ENCODE peak calls at places on chromosomes 3 and 15, in four cellular contexts. One of them, this sample, is unnamed.
A peak's percentile ranks its signal among the peaks of the same experiment; 100 is the strongest.

GRCh38 chr3:172159962-172160538 is 120.7 kb downstream of the FNDC3B start:
- DNase-seq in tibial artery: peak; percentile 76
- DNase-seq in H1: no peak
- DNase-seq in heart right ventricle: no peak
- DNase-seq in this sample: no peak

GRCh38 chr15:28901987-28902745 is 16.4 kb downstream of the APBA2 start:
- DNase-seq in tibial artery: no peak
- DNase-seq in H1: no peak
- DNase-seq in heart right ventricle: no peak
- DNase-seq in this sample: no peak

GRCh38 chr15:67080900-67081431 is 15.6 kb downstream of the SMAD3 start:
- DNase-seq in heart right ventricle: no peak
- DNase-seq in H1: no peak
- DNase-seq in tibial artery: peak; percentile 62
- DNase-seq in this sample: peak; percentile 77

GRCh38 chr3:143972155-143972494 is 502 bp downstream of the DIPK2A start:
- DNase-seq in heart right ventricle: no peak
- DNase-seq in tibial artery: peak; percentile 62
- DNase-seq in H1: no peak
- DNase-seq in this sample: no peak

GRCh38 chr3:139450155-139450554 is 26.2 kb downstream of the RBP2 start:
- DNase-seq in tibial artery: no peak
- DNase-seq in heart right ventricle: no peak
- DNase-seq in H1: no peak
- DNase-seq in this sample: no peak

GRCh38 chr3:79250746-79251145 is 517.1 kb downstream of the ROBO1 start:
- DNase-seq in H1: no peak
- DNase-seq in heart right ventricle: no peak
- DNase-seq in tibial artery: no peak
- DNase-seq in this sample: no peak

GRCh38 chr3:122754867-122755835 is 38.5 kb downstream of the HSPBAP1 start:
- DNase-seq in H1: no peak
- DNase-seq in heart right ventricle: no peak
- DNase-seq in tibial artery: no peak
- DNase-seq in this sample: peak; percentile 50

GRCh38 chr3:57948080-57948671 is 60.0 kb upstream of the FLNB start:
- DNase-seq in heart right ventricle: no peak
- DNase-seq in tibial artery: no peak
- DNase-seq in H1: no peak
- DNase-seq in this sample: no peak

GRCh38 chr3:167110906-167111305 is 269.2 kb downstream of the ZBBX start:
- DNase-seq in heart right ventricle: no peak
- DNase-seq in tibial artery: no peak
- DNase-seq in H1: no peak
- DNase-seq in this sample: no peak

GRCh38 chr3:122929188-122929465 is 98.4 kb downstream of the SEMA5B start:
- DNase-seq in H1: no peak
- DNase-seq in heart right ventricle: no peak
- DNase-seq in tibial artery: no peak
- DNase-seq in this sample: no peak

GRCh38 chr3:44682182-44682896 is 30.1 kb upstream of the ZNF502 start:
- DNase-seq in H1: no peak
- DNase-seq in tibial artery: no peak
- DNase-seq in heart right ventricle: no peak
- DNase-seq in this sample: peak; percentile 33

GRCh38 chr3:185926445-185926844 is 11.4 kb downstream of the TRA2B start:
- DNase-seq in heart right ventricle: no peak
- DNase-seq in tibial artery: no peak
- DNase-seq in H1: no peak
- DNase-seq in this sample: no peak

GRCh38 chr15:38864827-38865604 is 300.4 kb upstream of the RASGRP1 start:
- DNase-seq in heart right ventricle: no peak
- DNase-seq in tibial artery: peak; percentile 80
- DNase-seq in H1: no peak
- DNase-seq in this sample: peak; percentile 84

GRCh38 chr3:18586076-18586475 is 160.9 kb upstream of the SATB1 start:
- DNase-seq in H1: no peak
- DNase-seq in tibial artery: no peak
- DNase-seq in heart right ventricle: no peak
- DNase-seq in this sample: no peak

GRCh38 chr3:120284702-120285507 is at the start of gene GPR156:
- DNase-seq in tibial artery: no peak
- DNase-seq in heart right ventricle: no peak
- DNase-seq in H1: peak; percentile 67
- DNase-seq in this sample: no peak

GRCh38 chr15:40367038-40367672 is 9.1 kb downstream of the DISP2 start:
- DNase-seq in tibial artery: no peak
- DNase-seq in heart right ventricle: peak; percentile 86
- DNase-seq in H1: no peak
- DNase-seq in this sample: no peak

GRCh38 chr15:98799461-98799971 is 151.2 kb downstream of the IGF1R start:
- DNase-seq in H1: no peak
- DNase-seq in tibial artery: no peak
- DNase-seq in heart right ventricle: no peak
- DNase-seq in this sample: peak; percentile 95

GRCh38 chr3:43273429-43273828 is 12.9 kb upstream of the SNRK start:
- DNase-seq in heart right ventricle: no peak
- DNase-seq in tibial artery: no peak
- DNase-seq in H1: no peak
- DNase-seq in this sample: no peak

GRCh38 chr3:167288737-167289136 is 91.4 kb downstream of the ZBBX start:
- DNase-seq in heart right ventricle: no peak
- DNase-seq in tibial artery: no peak
- DNase-seq in H1: no peak
- DNase-seq in this sample: no peak

GRCh38 chr3:109275702-109276293 is 40.5 kb downstream of the DPPA2 start:
- DNase-seq in H1: peak; percentile 63
- DNase-seq in heart right ventricle: peak; percentile 19
- DNase-seq in tibial artery: no peak
- DNase-seq in this sample: peak; percentile 39

GRCh38 chr3:37823189-37823588 is 38.5 kb upstream of the CTDSPL start:
- DNase-seq in heart right ventricle: no peak
- DNase-seq in H1: no peak
- DNase-seq in tibial artery: no peak
- DNase-seq in this sample: no peak
- TF ChIP-seq CTCF in heart right ventricle: no peak
- TF ChIP-seq CTCF in H1: no peak
- TF ChIP-seq CTCF in tibial artery: no peak
- TF ChIP-seq CTCF in this sample: no peak

GRCh38 chr15:63043391-63044076 is 987 bp downstream of the TPM1 start:
- DNase-seq in heart right ventricle: peak; percentile 42
- DNase-seq in H1: no peak
- DNase-seq in tibial artery: no peak
- DNase-seq in this sample: peak; percentile 30
- H3K4me3 ChIP-seq in heart right ventricle: peak overlapping the region; percentile 86
- H3K4me3 ChIP-seq in H1: peak overlapping the region; percentile 92
- H3K4me3 ChIP-seq in tibial artery: peak overlapping the region; percentile 95
- H3K4me3 ChIP-seq in this sample: peak overlapping the region; percentile 82

DNA sequence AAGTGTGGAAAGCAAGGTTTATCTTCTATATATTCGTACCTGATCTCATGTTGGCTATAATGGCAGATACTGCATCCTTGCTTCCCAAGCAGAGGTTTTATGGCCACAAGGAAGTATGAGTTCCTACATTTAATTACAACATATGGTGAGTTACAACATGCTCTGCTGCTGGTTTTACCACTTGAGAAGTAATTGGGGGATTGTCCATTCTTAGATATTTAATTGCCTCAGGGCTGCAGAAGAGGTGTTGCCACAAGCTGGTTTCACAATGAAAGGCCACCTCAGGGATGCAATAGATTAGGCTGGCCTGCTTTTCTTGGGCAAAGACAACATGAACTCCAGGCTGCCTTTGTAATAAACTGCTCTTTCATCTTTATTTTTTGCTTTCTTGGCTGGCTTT is 48.6 kb downstream of the RAP2B start:
- DNase-seq in H1: no peak
- DNase-seq in heart right ventricle: no peak
- DNase-seq in tibial artery: no peak
- DNase-seq in this sample: peak; percentile 69
- TF ChIP-seq CTCF in H1: no peak
- TF ChIP-seq CTCF in heart right ventricle: no peak
- TF ChIP-seq CTCF in tibial artery: no peak
- TF ChIP-seq CTCF in this sample: no peak

GRCh38 chr3:72446406-72447058 is 401.7 kb downstream of the SHQ1 start:
- DNase-seq in heart right ventricle: no peak
- DNase-seq in tibial artery: no peak
- DNase-seq in H1: peak; percentile 55
- DNase-seq in this sample: no peak

GRCh38 chr3:72447059-72447946 is 400.9 kb downstream of the SHQ1 start:
- DNase-seq in tibial artery: peak; percentile 86
- DNase-seq in H1: peak; percentile 95
- DNase-seq in heart right ventricle: peak; percentile 96
- DNase-seq in this sample: peak; percentile 88

GRCh38 chr3:72445827-72446405 is 402.3 kb downstream of the SHQ1 start:
- DNase-seq in heart right ventricle: no peak
- DNase-seq in H1: no peak
- DNase-seq in tibial artery: no peak
- DNase-seq in this sample: peak; percentile 25

GRCh38 chr3:72442755-72443154 is 405.5 kb downstream of the SHQ1 start:
- DNase-seq in heart right ventricle: no peak
- DNase-seq in tibial artery: no peak
- DNase-seq in H1: no peak
- DNase-seq in this sample: no peak

GRCh38 chr3:72444642-72445223 is 403.5 kb downstream of the SHQ1 start:
- DNase-seq in H1: no peak
- DNase-seq in tibial artery: no peak
- DNase-seq in heart right ventricle: no peak
- DNase-seq in this sample: peak; percentile 74
- H3K4me3 ChIP-seq in H1: no peak overlapping the region
- H3K4me3 ChIP-seq in tibial artery: peak overlapping the region; percentile 89
- H3K4me3 ChIP-seq in heart right ventricle: no peak overlapping the region
- H3K4me3 ChIP-seq in this sample: peak overlapping the region; percentile 97

GRCh38 chr3:50445919-50446318 is 57.5 kb downstream of the CACNA2D2 start:
- DNase-seq in heart right ventricle: no peak
- DNase-seq in H1: no peak
- DNase-seq in tibial artery: no peak
- DNase-seq in this sample: no peak
- TF ChIP-seq CTCF in heart right ventricle: no peak
- TF ChIP-seq CTCF in H1: no peak
- TF ChIP-seq CTCF in tibial artery: no peak
- TF ChIP-seq CTCF in this sample: no peak

GRCh38 chr15:65952425-65953053 is 83.2 kb downstream of the RAB11A start:
- DNase-seq in H1: peak; percentile 74
- DNase-seq in heart right ventricle: no peak
- DNase-seq in tibial artery: no peak
- DNase-seq in this sample: peak; percentile 63

GRCh38 chr15:65948352-65948751 is 79.1 kb downstream of the RAB11A start:
- DNase-seq in heart right ventricle: no peak
- DNase-seq in H1: no peak
- DNase-seq in tibial artery: no peak
- DNase-seq in this sample: no peak

GRCh38 chr15:65951007-65951406 is 81.7 kb downstream of the RAB11A start:
- DNase-seq in heart right ventricle: no peak
- DNase-seq in H1: no peak
- DNase-seq in tibial artery: no peak
- DNase-seq in this sample: no peak

GRCh38 chr15:65945616-65946015 is 76.3 kb downstream of the RAB11A start:
- DNase-seq in H1: no peak
- DNase-seq in tibial artery: no peak
- DNase-seq in heart right ventricle: no peak
- DNase-seq in this sample: no peak

GRCh38 chr15:65949482-65949881 is 80.2 kb downstream of the RAB11A start:
- DNase-seq in H1: no peak
- DNase-seq in heart right ventricle: no peak
- DNase-seq in tibial artery: no peak
- DNase-seq in this sample: no peak
- H3K4me3 ChIP-seq in H1: no peak overlapping the region
- H3K4me3 ChIP-seq in heart right ventricle: no peak overlapping the region
- H3K4me3 ChIP-seq in tibial artery: no peak overlapping the region
- H3K4me3 ChIP-seq in this sample: no peak overlapping the region

DNA sequence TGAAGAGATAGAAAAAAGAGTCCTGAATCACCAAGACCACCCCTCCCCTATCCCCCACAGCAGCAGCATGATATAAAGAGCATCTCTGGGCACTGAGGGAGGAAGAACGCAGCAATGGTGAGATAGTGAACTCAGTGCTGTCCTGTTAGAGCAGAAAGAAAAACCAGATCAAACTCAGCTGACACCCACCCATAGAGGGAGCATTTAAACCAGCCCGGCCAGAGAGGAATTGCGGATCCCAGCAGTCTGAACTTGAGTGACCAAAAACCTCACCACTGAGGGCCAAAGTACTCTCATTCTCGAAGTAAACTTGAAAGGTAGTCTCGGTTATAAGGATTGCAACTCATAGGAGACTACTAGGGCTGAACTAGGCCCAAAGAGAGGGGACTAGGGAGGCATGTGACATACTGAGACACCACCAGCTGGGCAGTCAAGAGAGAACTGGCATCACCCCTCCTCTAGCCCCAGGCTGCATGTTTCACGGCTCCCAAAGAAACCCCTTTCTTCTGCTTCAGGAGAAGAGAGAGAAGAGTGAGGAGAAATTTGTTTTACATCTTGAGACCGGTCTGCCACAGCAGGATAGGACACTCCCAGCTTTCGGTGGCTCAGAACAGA is 39.2 kb upstream of the TGFBR2 start:
- DNase-seq in heart right ventricle: no peak
- DNase-seq in H1: no peak
- DNase-seq in tibial artery: no peak
- DNase-seq in this sample: no peak
- TF ChIP-seq CTCF in heart right ventricle: no peak
- TF ChIP-seq CTCF in H1: peak; percentile 38
- TF ChIP-seq CTCF in tibial artery: no peak
- TF ChIP-seq CTCF in this sample: peak; percentile 26

GRCh38 chr3:134328147-134328591 is 46.1 kb downstream of the AMOTL2 start:
- DNase-seq in heart right ventricle: no peak
- DNase-seq in tibial artery: no peak
- DNase-seq in H1: no peak
- DNase-seq in this sample: peak; percentile 90

GRCh38 chr3:134326126-134326525 is 48.1 kb downstream of the AMOTL2 start:
- DNase-seq in H1: no peak
- DNase-seq in tibial artery: no peak
- DNase-seq in heart right ventricle: no peak
- DNase-seq in this sample: no peak

GRCh38 chr3:134328846-134329245 is 45.4 kb downstream of the AMOTL2 start:
- DNase-seq in heart right ventricle: no peak
- DNase-seq in tibial artery: no peak
- DNase-seq in H1: no peak
- DNase-seq in this sample: no peak

GRCh38 chr3:134326760-134327593 is 47.3 kb downstream of the AMOTL2 start:
- DNase-seq in H1: no peak
- DNase-seq in tibial artery: peak; percentile 76
- DNase-seq in heart right ventricle: no peak
- DNase-seq in this sample: peak; percentile 96

GRCh38 chr3:134327594-134327975 is 46.7 kb downstream of the AMOTL2 start:
- DNase-seq in tibial artery: no peak
- DNase-seq in H1: no peak
- DNase-seq in heart right ventricle: no peak
- DNase-seq in this sample: peak; percentile 81
- H3K4me3 ChIP-seq in tibial artery: no peak overlapping the region
- H3K4me3 ChIP-seq in H1: no peak overlapping the region
- H3K4me3 ChIP-seq in heart right ventricle: no peak overlapping the region
- H3K4me3 ChIP-seq in this sample: no peak overlapping the region

This sample was measured in fibroblast of villous mesenchyme.